ENCODE peak calls at places on chromosomes 4 and X, in four cellular contexts. One of them, this sample, is unnamed.

GRCh38 chr4:86043755-86044592 is 315.9 kb downstream of the MAPK10 start:
- DNase-seq in HCT116: peak
- DNase-seq in HepG2: peak
- DNase-seq in K562: peak
- DNase-seq in this sample: no peak

GRCh38 chr4:31020363-31020762 is 300.2 kb downstream of the PCDH7 start:
- DNase-seq in K562: no peak
- DNase-seq in HCT116: no peak
- DNase-seq in HepG2: no peak
- DNase-seq in this sample: no peak

GRCh38 chrX:39676434-39676833 is 421.3 kb downstream of the BCOR start:
- DNase-seq in HepG2: no peak
- DNase-seq in K562: no peak
- DNase-seq in HCT116: no peak
- DNase-seq in this sample: no peak

GRCh38 chr4:84497220-84497834 is 1.8 kb downstream of the NKX6-1 start:
- DNase-seq in K562: no peak
- DNase-seq in HepG2: no peak
- DNase-seq in HCT116: no peak
- DNase-seq in this sample: no peak

GRCh38 chr4:95732061-95732460 is 107.8 kb upstream of the PDHA2 start:
- DNase-seq in HCT116: no peak
- DNase-seq in K562: no peak
- DNase-seq in HepG2: no peak
- DNase-seq in this sample: no peak

GRCh38 chr4:36006226-36006625 is 238.1 kb downstream of the ARAP2 start:
- DNase-seq in K562: no peak
- DNase-seq in HCT116: no peak
- DNase-seq in HepG2: no peak
- DNase-seq in this sample: no peak

GRCh38 chr4:145179201-145179860 is 1.1 kb downstream of the OTUD4 start:
- DNase-seq in K562: peak
- DNase-seq in HCT116: peak
- DNase-seq in HepG2: peak
- DNase-seq in this sample: peak

GRCh38 chrX:153632612-153632980 is 14.4 kb upstream of the DUSP9 start:
- DNase-seq in K562: no peak
- DNase-seq in HCT116: no peak
- DNase-seq in HepG2: no peak
- DNase-seq in this sample: no peak

GRCh38 chr4:157739237-157739636 is 433.6 kb downstream of the GASK1B start:
- DNase-seq in K562: no peak
- DNase-seq in HepG2: no peak
- DNase-seq in HCT116: no peak
- DNase-seq in this sample: no peak

GRCh38 chr4:173862754-173863153 is 332.7 kb upstream of the HAND2 start:
- DNase-seq in HCT116: no peak
- DNase-seq in K562: no peak
- DNase-seq in HepG2: no peak
- DNase-seq in this sample: no peak

GRCh38 chrX:71619193-71619592 is 882 bp upstream of the CXCR3 start:
- DNase-seq in K562: no peak
- DNase-seq in HCT116: no peak
- DNase-seq in HepG2: no peak
- DNase-seq in this sample: no peak

GRCh38 chr4:154506253-154506652 is 14.7 kb upstream of the DCHS2 start:
- DNase-seq in K562: peak
- DNase-seq in HepG2: peak
- DNase-seq in HCT116: peak
- DNase-seq in this sample: peak

GRCh38 chr4:34293459-34293858 is 1950.9 kb downstream of the ARAP2 start:
- DNase-seq in HCT116: peak
- DNase-seq in HepG2: no peak
- DNase-seq in K562: no peak
- DNase-seq in this sample: no peak

GRCh38 chrX:40513012-40513411 is 67.8 kb upstream of the ATP6AP2 start:
- DNase-seq in HCT116: no peak
- DNase-seq in HepG2: peak
- DNase-seq in K562: no peak
- DNase-seq in this sample: no peak

GRCh38 chrX:437636-438390 is 51.1 kb upstream of the PPP2R3B start:
- DNase-seq in K562: no peak
- DNase-seq in HCT116: no peak
- DNase-seq in HepG2: no peak
- DNase-seq in this sample: no peak

GRCh38 chr4:5683566-5683965 is 24.8 kb downstream of the EVC2 start:
- DNase-seq in HepG2: no peak
- DNase-seq in K562: no peak
- DNase-seq in HCT116: no peak
- DNase-seq in this sample: no peak

GRCh38 chrX:110987292-110987691 is 108.7 kb upstream of the PAK3 start:
- DNase-seq in HCT116: no peak
- DNase-seq in HepG2: no peak
- DNase-seq in K562: no peak
- DNase-seq in this sample: no peak

GRCh38 chrX:31337332-31337731 is 265.5 kb upstream of the FTHL17 start:
- DNase-seq in HCT116: no peak
- DNase-seq in K562: no peak
- DNase-seq in HepG2: no peak
- DNase-seq in this sample: no peak

GRCh38 chr4:139676913-139677585 is 11.4 kb downstream of the MGST2 start:
- DNase-seq in K562: no peak
- DNase-seq in HCT116: no peak
- DNase-seq in HepG2: peak
- DNase-seq in this sample: no peak

GRCh38 chrX:79065696-79066095 is 78.8 kb upstream of the GPR174 start:
- DNase-seq in HepG2: no peak
- DNase-seq in HCT116: no peak
- DNase-seq in K562: no peak
- DNase-seq in this sample: no peak

GRCh38 chr4:76301068-76301774 is 5.3 kb upstream of the STBD1 start:
- DNase-seq in HepG2: peak
- DNase-seq in HCT116: peak
- DNase-seq in K562: peak
- DNase-seq in this sample: peak

GRCh38 chr4:31241504-31241903 is 521.3 kb downstream of the PCDH7 start:
- DNase-seq in HCT116: no peak
- DNase-seq in HepG2: no peak
- DNase-seq in K562: no peak
- DNase-seq in this sample: no peak

GRCh38 chr4:119314356-119314755 is 7.6 kb downstream of the FABP2 start:
- DNase-seq in HCT116: no peak
- DNase-seq in K562: no peak
- DNase-seq in HepG2: peak
- DNase-seq in this sample: no peak

GRCh38 chrX:360496-361150 is 26.1 kb downstream of the PPP2R3B start:
- DNase-seq in HepG2: no peak
- DNase-seq in HCT116: no peak
- DNase-seq in K562: no peak
- DNase-seq in this sample: no peak

DNA sequence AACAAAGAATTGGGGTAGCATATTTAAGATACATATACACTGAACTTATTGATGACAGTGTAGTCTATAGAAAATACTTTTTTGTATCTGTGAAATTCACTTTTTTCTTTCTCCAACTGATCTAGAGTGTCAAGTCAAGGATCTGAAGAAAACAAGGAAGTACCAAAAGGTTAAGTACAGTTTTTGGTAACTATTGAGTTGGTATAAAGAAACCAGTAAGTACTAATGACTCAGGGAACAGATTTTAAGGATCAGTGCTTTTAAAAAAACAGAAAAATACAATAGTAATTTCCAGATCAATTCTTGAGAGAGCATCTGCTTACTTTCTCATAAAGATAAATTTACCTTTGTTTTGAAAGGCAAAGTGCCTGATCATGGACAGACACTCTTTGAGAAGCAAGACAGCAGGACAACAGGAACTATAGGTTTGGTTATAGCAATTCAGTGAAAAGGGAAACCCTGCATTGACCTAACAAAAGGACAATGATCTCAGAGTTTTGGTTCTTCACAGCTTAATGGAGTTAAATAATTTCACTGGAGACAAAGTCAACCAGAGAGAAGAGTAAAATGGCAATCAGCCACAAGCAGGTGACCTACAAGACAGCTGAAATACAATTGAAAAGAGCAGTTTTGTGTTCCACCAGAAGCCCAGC is 23.4 kb downstream of the TRMT10A start:
- DNase-seq in HCT116: no peak
- DNase-seq in HepG2: no peak
- DNase-seq in K562: no peak
- DNase-seq in this sample: no peak
- TF ChIP-seq JUND in HCT116: no peak
- TF ChIP-seq JUND in HepG2: no peak
- TF ChIP-seq JUND in K562: no peak
- TF ChIP-seq JUND in this sample: no peak

GRCh38 chr4:40000711-40001110 is 23.0 kb upstream of the PDS5A start:
- DNase-seq in HCT116: no peak
- DNase-seq in HepG2: no peak
- DNase-seq in K562: no peak
- DNase-seq in this sample: no peak

GRCh38 chr4:39998659-39999345 is 21.1 kb upstream of the PDS5A start:
- DNase-seq in HepG2: no peak
- DNase-seq in K562: no peak
- DNase-seq in HCT116: no peak
- DNase-seq in this sample: no peak

DNA sequence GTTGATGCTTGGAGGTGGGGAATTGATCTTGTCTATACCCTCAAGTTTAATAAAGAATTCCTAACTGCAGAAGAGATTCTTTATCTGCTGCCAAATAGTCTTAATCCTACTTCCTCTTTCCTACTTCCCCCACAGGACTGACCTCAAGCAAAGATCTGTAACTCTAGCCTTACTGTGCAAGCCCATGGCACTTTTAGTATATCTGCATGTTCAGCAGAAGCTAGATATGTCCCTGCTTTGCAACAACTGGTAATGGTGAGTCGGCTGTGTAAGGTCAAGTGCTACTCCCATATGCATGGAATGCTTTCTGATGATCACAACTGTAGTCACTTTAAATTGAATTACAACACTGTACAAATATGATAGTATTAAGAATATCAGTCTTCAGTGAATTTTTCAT is 26.3 kb upstream of the PDS5A start:
- DNase-seq in HepG2: no peak
- DNase-seq in K562: no peak
- DNase-seq in HCT116: no peak
- DNase-seq in this sample: no peak
- TF ChIP-seq JUND in HepG2: no peak
- TF ChIP-seq JUND in K562: peak
- TF ChIP-seq JUND in HCT116: no peak
- TF ChIP-seq JUND in this sample: no peak

DNA sequence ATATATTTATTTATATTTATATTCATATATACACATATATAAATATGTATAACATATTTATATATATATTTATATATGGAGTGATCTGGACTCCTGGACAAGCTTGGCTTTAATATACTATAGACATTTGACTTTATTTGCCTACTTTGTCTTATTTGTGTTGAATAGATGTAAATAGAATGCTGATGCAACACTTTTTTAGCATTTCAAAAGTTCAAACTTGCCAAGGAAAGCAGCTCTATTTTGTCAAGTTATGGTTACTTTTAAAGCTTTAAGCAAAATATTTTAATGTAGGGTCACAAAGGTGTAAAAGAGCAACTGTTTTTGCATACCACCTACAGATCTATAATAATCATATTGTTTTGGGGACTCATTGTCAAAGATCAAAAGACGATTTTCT is 61.1 kb downstream of the FSTL5 start:
- DNase-seq in HepG2: no peak
- DNase-seq in K562: no peak
- DNase-seq in HCT116: no peak
- DNase-seq in this sample: no peak
- TF ChIP-seq JUND in HepG2: no peak
- TF ChIP-seq JUND in K562: no peak
- TF ChIP-seq JUND in HCT116: no peak
- TF ChIP-seq JUND in this sample: no peak

GRCh38 chrX:75151828-75152592 is 4.1 kb downstream of the ABCB7 start:
- DNase-seq in K562: no peak
- DNase-seq in HCT116: no peak
- DNase-seq in HepG2: no peak
- DNase-seq in this sample: no peak
- TF ChIP-seq JUND in K562: no peak
- TF ChIP-seq JUND in HCT116: no peak
- TF ChIP-seq JUND in HepG2: no peak
- TF ChIP-seq JUND in this sample: no peak

GRCh38 chr4:112127736-112128322 is 17.4 kb upstream of the FAM241A start:
- DNase-seq in HepG2: no peak
- DNase-seq in HCT116: no peak
- DNase-seq in K562: no peak
- DNase-seq in this sample: no peak

GRCh38 chr4:112128452-112128851 is 16.8 kb upstream of the FAM241A start:
- DNase-seq in HepG2: no peak
- DNase-seq in K562: no peak
- DNase-seq in HCT116: no peak
- DNase-seq in this sample: no peak

GRCh38 chr4:112127048-112127637 is 18.1 kb upstream of the FAM241A start:
- DNase-seq in K562: no peak
- DNase-seq in HCT116: no peak
- DNase-seq in HepG2: no peak
- DNase-seq in this sample: no peak

GRCh38 chr4:112120021-112120420 is 25.2 kb upstream of the FAM241A start:
- DNase-seq in K562: no peak
- DNase-seq in HepG2: no peak
- DNase-seq in HCT116: no peak
- DNase-seq in this sample: no peak

DNA sequence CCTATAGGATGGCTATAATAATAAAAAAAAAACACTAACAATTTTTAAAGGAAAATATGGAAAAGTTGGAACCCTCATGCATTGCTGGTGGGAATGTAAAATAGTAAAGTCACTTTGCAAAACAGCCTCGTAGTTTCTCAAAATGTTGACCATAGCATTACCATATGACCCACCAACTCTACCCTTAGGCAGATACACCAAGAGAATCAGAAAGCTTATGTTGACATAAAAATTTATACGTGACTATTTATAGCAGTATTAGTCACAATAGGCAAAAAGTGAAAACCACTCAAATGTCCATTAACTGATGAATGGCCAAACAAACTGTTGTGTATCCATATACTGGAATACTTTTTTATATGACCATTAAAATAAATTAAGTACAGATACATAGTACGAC is 19.8 kb upstream of the FAM241A start:
- DNase-seq in HCT116: no peak
- DNase-seq in HepG2: no peak
- DNase-seq in K562: no peak
- DNase-seq in this sample: no peak
- TF ChIP-seq JUND in HCT116: no peak
- TF ChIP-seq JUND in HepG2: no peak
- TF ChIP-seq JUND in K562: no peak
- TF ChIP-seq JUND in this sample: no peak

This sample was measured in T47D.